ENCODE peak calls at places on chromosomes 11 and 22, in four cellular contexts. W is hippocampal formation; R is GM04504; Z is stimulated activated CD8-positive, alpha-beta memory T cell treated with anti-CD3 and anti-CD28 coated beads, Interleukin-4, amount 100 ng/mL, for 1 hour. X is an unnamed sample.

GRCh38 chr11:68632802-68633201 is 51.5 kb upstream of the GAL start:
- DNase-seq in W (peak; percentile 8), R (peak; percentile 8), Z (no peak), X (peak; percentile 16)

GRCh38 chr11:83521647-83522596 is 235.8 kb upstream of the CCDC90B start:
- DNase-seq in W (no peak), R (peak; percentile 13), Z (no peak), X (no peak)

GRCh38 chr22:36738416-36739020 is 35.0 kb upstream of the CACNG2 start:
- DNase-seq in W (no peak), R (no peak), Z (no peak), X (no peak)

GRCh38 chr11:121544956-121545355 is 92.2 kb upstream of the SORL1-AS1 start:
- DNase-seq in W (no peak), R (no peak), Z (no peak), X (no peak)

GRCh38 chr11:9888938-9889337 is 225.1 kb downstream of the SWAP70 start:
- DNase-seq in W (no peak), R (no peak), Z (no peak), X (no peak)

GRCh38 chr11:45092901-45093760 is 53.3 kb upstream of the PRDM11 start:
- DNase-seq in W (no peak), R (no peak), Z (no peak), X (no peak)

GRCh38 chr22:50048066-50048765 is 9.9 kb downstream of the TTLL8 start:
- DNase-seq in W (no peak), R (no peak), Z (no peak), X (no peak)

GRCh38 chr22:37432708-37433054 is 5.4 kb upstream of the ELFN2 start:
- DNase-seq in W (no peak), R (no peak), Z (no peak), X (no peak)

GRCh38 chr11:118148240-118148639 is 4.4 kb downstream of the SCN4B start:
- DNase-seq in W (no peak), R (no peak), Z (no peak), X (no peak)

GRCh38 chr22:18970180-18970947 is 34.3 kb upstream of the PRODH start:
- DNase-seq in W (no peak), R (no peak), Z (no peak), X (no peak)

GRCh38 chr11:2702771-2703486 is 3.1 kb upstream of the KCNQ1OT1 start:
- DNase-seq in W (no peak), R (no peak), Z (no peak), X (no peak)

GRCh38 chr11:45724145-45724544 is 58.7 kb upstream of the CHST1 start:
- DNase-seq in W (no peak), R (no peak), Z (no peak), X (no peak)

GRCh38 chr22:23786261-23786710 is 480 bp upstream of the SMARCB1 start:
- DNase-seq in W (no peak), R (no peak), Z (no peak), X (no peak)

GRCh38 chr11:1298695-1299492 is 10.5 kb downstream of the TOLLIP start:
- DNase-seq in W (no peak), R (peak; percentile 63), Z (no peak), X (no peak)

GRCh38 chr11:78199015-78199652 is 10.4 kb downstream of the USP35 start:
- DNase-seq in W (no peak), R (no peak), Z (no peak), X (no peak)

GRCh38 chr11:69402251-69402892 is 79.1 kb upstream of the LINC01488 start:
- DNase-seq in W (no peak), R (peak; percentile 41), Z (no peak), X (no peak)

GRCh38 chr11:1074244-1075221 is at the start of gene MUC2:
- DNase-seq in W (no peak), R (no peak), Z (no peak), X (no peak)

GRCh38 chr11:94046796-94047195 is 25.6 kb downstream of the HEPHL1 start:
- DNase-seq in W (no peak), R (no peak), Z (no peak), X (no peak)